ENCODE peak calls at places on chromosome 20, in seven cellular contexts. Y is IMR-90, Q is neuronal stem cell, O is H9, X is mesendoderm, F is H1, T is trophoblast cell. E is an unnamed sample.

GRCh38 chr20:22771706-22772105 is 187.3 kb upstream of the FOXA2 start:
- DNase-seq in Y (no peak), Q (no peak), O (no peak), X (no peak), F (no peak), T (no peak), E (no peak)

GRCh38 chr20:47305667-47306066 is 50.8 kb downstream of the ZMYND8 start:
- DNase-seq in Y (peak; percentile 67), Q (no peak), O (no peak), X (no peak), F (no peak), T (peak; percentile 38), E (peak; percentile 87)

GRCh38 chr20:46243707-46244628 is 64.3 kb downstream of the CDH22 start:
- DNase-seq in Y (peak; percentile 4), Q (no peak), O (no peak), X (peak; percentile 55), F (no peak), T (no peak), E (no peak)

GRCh38 chr20:51624157-51624731 is 81.7 kb upstream of the NFATC2 start:
- DNase-seq in Y (peak; percentile 57), Q (peak; percentile 67), O (peak; percentile 89), X (peak; percentile 90), F (peak; percentile 94), T (peak; percentile 85), E (peak; percentile 70)

GRCh38 chr20:23629017-23629541 is 8.7 kb downstream of the CST3 start:
- DNase-seq in Y (peak; percentile 69), Q (no peak), O (no peak), X (peak; percentile 72), F (no peak), T (peak; percentile 76), E (peak; percentile 85)

GRCh38 chr20:41309817-41310216 is 7.7 kb downstream of the ZHX3 start:
- DNase-seq in Y (peak; percentile 85), Q (no peak), O (no peak), X (no peak), F (no peak), T (no peak), E (peak; percentile 74)

GRCh38 chr20:19688031-19688806 is 69.8 kb upstream of the RIN2 start:
- DNase-seq in Y (peak; percentile 92), Q (no peak), O (peak; percentile 79), X (peak; percentile 79), F (peak; percentile 64), T (peak; percentile 72), E (peak; percentile 87)

GRCh38 chr20:44247676-44248419 is 740 bp downstream of the GDAP1L1 start:
- DNase-seq in Y (peak; percentile 15), Q (peak; percentile 78), O (peak; percentile 86), X (peak; percentile 78), F (peak; percentile 96), T (peak; percentile 35), E (peak; percentile 46)

GRCh38 chr20:3890410-3890751 is 1.2 kb downstream of the PANK2 start:
- DNase-seq in Y (peak; percentile 56), Q (no peak), O (no peak), X (no peak), F (no peak), T (peak; percentile 36), E (peak; percentile 52)

GRCh38 chr20:51366155-51366886 is 176.2 kb downstream of the NFATC2 start:
- DNase-seq in Y (peak; percentile 100), Q (no peak), O (no peak), X (peak; percentile 51), F (no peak), T (no peak), E (peak; percentile 100)

GRCh38 chr20:63536997-63537524 is at the start of gene PTK6:
- DNase-seq in Y (no peak), Q (no peak), O (no peak), X (no peak), F (no peak), T (no peak), E (no peak)

GRCh38 chr20:51385941-51386530 is 156.5 kb downstream of the NFATC2 start:
- DNase-seq in Y (peak; percentile 41), Q (no peak), O (peak; percentile 71), X (peak; percentile 74), F (no peak), T (peak; percentile 51), E (peak; percentile 60)

GRCh38 chr20:4633780-4634179 is 87.9 kb upstream of the PRND start:
- DNase-seq in Y (peak; percentile 93), Q (no peak), O (no peak), X (peak; percentile 72), F (no peak), T (peak; percentile 73), E (peak; percentile 80)

GRCh38 chr20:57470212-57470522 is 54.8 kb downstream of the CTCFL start:
- DNase-seq in Y (no peak), Q (no peak), O (no peak), X (no peak), F (no peak), T (peak; percentile 12), E (no peak)

DNA sequence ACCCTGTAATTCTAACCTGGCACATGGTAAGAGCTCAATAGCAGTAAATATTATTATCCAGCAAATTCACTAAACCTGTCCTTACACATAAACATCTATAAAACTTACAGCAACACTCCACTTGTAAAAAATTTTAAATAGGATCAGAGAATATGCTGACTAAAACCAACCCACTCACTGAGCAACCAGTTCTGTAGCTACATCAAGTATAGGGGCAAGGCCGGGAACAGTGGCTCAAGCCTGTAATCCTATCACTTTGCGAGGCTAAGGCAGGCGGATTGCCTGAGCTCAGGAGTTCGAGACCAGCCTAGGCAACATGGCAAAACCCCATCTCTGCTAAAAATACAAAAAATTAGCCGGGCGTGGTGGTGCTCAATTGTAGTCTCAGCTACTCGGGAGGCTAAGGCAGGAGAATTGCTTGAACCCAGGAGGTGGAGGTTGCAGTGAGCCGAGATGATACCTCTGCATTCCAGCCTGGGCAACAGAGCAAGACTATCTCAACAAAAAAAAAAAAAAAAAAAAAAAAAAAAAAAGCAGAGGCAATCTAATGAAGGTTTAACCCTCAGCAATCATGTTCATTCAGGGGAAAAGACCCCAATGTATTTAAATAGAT is 6.8 kb downstream of the STAU1 start:
- DNase-seq in Y (no peak), Q (no peak), O (no peak), X (no peak), F (no peak), T (no peak), E (no peak)
- H3K18ac ChIP-seq in Y (no peak overlapping the region), Q (no peak overlapping the region), O (no peak overlapping the region), X (no peak overlapping the region), F (no peak overlapping the region), T (no peak overlapping the region), E (no peak overlapping the region)

GRCh38 chr20:53133134-53133533 is 161.0 kb downstream of the TSHZ2 start:
- DNase-seq in Y (no peak), Q (no peak), O (no peak), X (no peak), F (no peak), T (no peak), E (no peak)

GRCh38 chr20:53129557-53129956 is 157.4 kb downstream of the TSHZ2 start:
- DNase-seq in Y (no peak), Q (no peak), O (no peak), X (no peak), F (no peak), T (no peak), E (no peak)

GRCh38 chr20:53130819-53131218 is 158.7 kb downstream of the TSHZ2 start:
- DNase-seq in Y (no peak), Q (no peak), O (no peak), X (no peak), F (no peak), T (no peak), E (no peak)

GRCh38 chr20:53136473-53136872 is 164.3 kb downstream of the TSHZ2 start:
- DNase-seq in Y (no peak), Q (no peak), O (no peak), X (no peak), F (no peak), T (no peak), E (no peak)

DNA sequence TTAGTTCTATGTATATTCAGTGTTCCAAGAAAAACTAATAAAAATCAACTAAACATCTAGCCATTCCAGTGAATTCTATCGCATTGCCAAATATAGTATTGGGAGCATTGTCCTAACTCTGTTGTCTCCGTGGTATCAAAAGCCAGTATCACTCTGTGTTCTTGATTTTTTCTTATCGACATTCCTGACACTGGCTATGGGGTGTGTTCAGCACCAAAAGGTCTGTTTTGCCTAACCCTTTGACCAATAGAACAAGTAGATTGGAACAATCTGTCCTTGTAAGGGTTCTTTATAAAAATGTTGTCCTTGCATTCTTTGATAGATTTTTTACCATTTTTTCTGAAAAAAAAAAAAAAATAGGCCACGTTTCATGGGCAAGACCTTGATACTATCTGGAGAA is 161.5 kb downstream of the TSHZ2 start:
- DNase-seq in Y (no peak), Q (no peak), O (no peak), X (no peak), F (no peak), T (no peak), E (no peak)
- H2BK5ac ChIP-seq in Y (no peak overlapping the region), Q (no peak overlapping the region), O (no peak overlapping the region), X (no peak overlapping the region), F (no peak overlapping the region), T (no peak overlapping the region), E (no peak overlapping the region)

GRCh38 chr20:59925894-59926293 is 7.5 kb downstream of the SYCP2 start:
- DNase-seq in Y (no peak), Q (no peak), O (no peak), X (no peak), F (no peak), T (no peak), E (no peak)

GRCh38 chr20:59925359-59925758 is 8.1 kb downstream of the SYCP2 start:
- DNase-seq in Y (no peak), Q (no peak), O (no peak), X (no peak), F (no peak), T (no peak), E (no peak)

GRCh38 chr20:59920944-59921343 is 12.5 kb downstream of the SYCP2 start:
- DNase-seq in Y (peak; percentile 27), Q (no peak), O (no peak), X (no peak), F (no peak), T (no peak), E (no peak)

GRCh38 chr20:59923514-59923913 is 9.9 kb downstream of the SYCP2 start:
- DNase-seq in Y (no peak), Q (no peak), O (no peak), X (no peak), F (no peak), T (no peak), E (no peak)
- H3K18ac ChIP-seq in Y (no peak overlapping the region), Q (no peak overlapping the region), O (no peak overlapping the region), X (no peak overlapping the region), F (no peak overlapping the region), T (no peak overlapping the region), E (no peak overlapping the region)

DNA sequence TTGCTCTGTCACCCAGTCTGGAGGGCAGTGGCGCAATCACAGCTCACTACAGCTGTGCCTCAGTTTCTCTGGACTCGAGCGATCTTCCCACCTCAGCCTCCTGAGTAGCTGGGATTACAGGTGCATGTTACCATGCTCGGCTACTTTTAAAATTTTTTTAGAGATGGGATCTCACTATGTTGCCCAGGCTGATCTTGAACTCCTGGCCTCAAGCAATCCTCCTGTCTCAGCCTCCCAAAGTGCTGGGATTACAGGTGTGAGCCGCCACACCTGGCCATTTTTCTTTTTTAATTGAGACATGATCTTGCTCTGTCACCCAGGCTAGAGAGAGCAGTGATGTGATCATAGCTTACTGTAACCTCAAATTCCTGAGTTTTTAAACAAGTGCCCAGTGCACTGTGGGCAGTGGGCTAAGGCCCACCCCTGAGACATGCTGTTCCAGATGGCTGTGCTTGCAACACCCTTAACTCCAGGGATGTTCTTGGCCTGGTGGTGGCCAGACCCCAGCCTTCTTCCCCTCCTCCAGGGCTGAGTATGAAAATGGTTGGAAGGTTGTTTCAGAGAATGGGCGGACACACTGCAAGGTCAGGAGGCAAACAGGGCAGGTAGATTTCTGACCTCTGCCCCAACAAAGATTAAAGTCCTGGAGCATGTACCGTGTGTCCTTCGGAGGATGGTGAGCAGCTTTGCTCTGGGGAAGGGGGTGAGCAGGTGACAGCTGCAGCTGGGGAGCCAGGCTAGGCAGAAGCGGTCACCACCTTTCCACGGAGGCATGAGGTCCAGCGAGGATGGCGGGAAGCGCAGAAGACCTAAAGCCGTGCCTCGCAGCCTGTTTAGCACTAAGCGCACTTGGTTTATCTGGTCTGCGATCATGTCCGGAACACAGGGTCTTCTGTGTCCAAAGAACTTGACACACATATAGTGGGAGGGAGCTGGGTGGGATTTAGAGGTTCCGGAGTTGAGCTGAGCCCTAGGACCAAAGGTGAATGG is 1.4 kb upstream of the FAM83C start:
- DNase-seq in Y (no peak), Q (no peak), O (no peak), X (no peak), F (no peak), T (no peak), E (no peak)
- H2BK5ac ChIP-seq in Y (no peak overlapping the region), Q (no peak overlapping the region), O (no peak overlapping the region), X (no peak overlapping the region), F (no peak overlapping the region), T (no peak overlapping the region), E (no peak overlapping the region)

E was measured in mesenchymal stem cell.